ENCODE peak calls at places on chromosomes 4 and X, in five cellular contexts. V, L, X, I and O are unnamed samples.

GRCh38 chr4:2413821-2414610 is 4.4 kb downstream of the ZFYVE28 start:
- DNase-seq in V (no peak), L (no peak), X (peak), I (no peak), O (no peak)

GRCh38 chr4:13844740-13845139 is 217.2 kb upstream of the BOD1L1 start:
- DNase-seq in V (no peak), L (peak), X (no peak), I (no peak), O (no peak)

GRCh38 chr4:46124773-46125172 is 919 bp upstream of the GABRG1 start:
- DNase-seq in V (no peak), L (no peak), X (peak), I (no peak), O (peak)

GRCh38 chr4:148058160-148058859 is 326.4 kb downstream of the ARHGAP10 start:
- DNase-seq in V (no peak), L (no peak), X (no peak), I (no peak), O (no peak)

GRCh38 chr4:88573286-88573994 is 18.8 kb upstream of the HERC3 start:
- DNase-seq in V (no peak), L (no peak), X (no peak), I (no peak), O (no peak)

GRCh38 chr4:118729287-118730286 is 44.4 kb downstream of the METTL14 start:
- DNase-seq in V (no peak), L (peak), X (no peak), I (no peak), O (peak)

GRCh38 chrX:10492250-10492649 is 128.1 kb downstream of the MID1 start:
- DNase-seq in V (no peak), L (no peak), X (no peak), I (no peak), O (no peak)

GRCh38 chr4:76714226-76714625 is 183.7 kb downstream of the SOWAHB start:
- DNase-seq in V (no peak), L (no peak), X (no peak), I (no peak), O (no peak)

GRCh38 chr4:72591547-72591946 is 22.5 kb upstream of the ADAMTS3 start:
- DNase-seq in V (no peak), L (no peak), X (no peak), I (no peak), O (no peak)

GRCh38 chr4:17636696-17637351 is 22.4 kb downstream of the MED28 start:
- DNase-seq in V (no peak), L (peak), X (peak), I (no peak), O (peak)

GRCh38 chrX:130173190-130173895 is 1.6 kb downstream of the RAB33A start:
- DNase-seq in V (no peak), L (peak), X (no peak), I (no peak), O (no peak)

GRCh38 chr4:5222951-5223350 is 171.7 kb downstream of the STK32B start:
- DNase-seq in V (no peak), L (no peak), X (no peak), I (no peak), O (no peak)

GRCh38 chrX:28170713-28171112 is 189.5 kb upstream of the DCAF8L1 start:
- DNase-seq in V (no peak), L (no peak), X (no peak), I (no peak), O (no peak)

GRCh38 chrX:12991575-12991974 is 16.7 kb downstream of the TMSB4X start:
- DNase-seq in V (no peak), L (no peak), X (no peak), I (no peak), O (no peak)

GRCh38 chr4:147942729-147943128 is 210.8 kb downstream of the ARHGAP10 start:
- DNase-seq in V (no peak), L (peak), X (peak), I (no peak), O (no peak)

GRCh38 chr4:116796022-116796421 is 289.4 kb downstream of the TRAM1L1 start:
- DNase-seq in V (no peak), L (no peak), X (peak), I (no peak), O (no peak)

GRCh38 chrX:97119474-97120109 is 235.9 kb downstream of the RPA4 start:
- DNase-seq in V (no peak), L (no peak), X (no peak), I (no peak), O (no peak)

GRCh38 chr4:48949086-48949485 is 37.0 kb upstream of the CWH43 start:
- DNase-seq in V (no peak), L (no peak), X (no peak), I (no peak), O (no peak)

GRCh38 chr4:2289955-2290333 is 28.0 kb upstream of the MXD4 start:
- DNase-seq in V (no peak), L (no peak), X (no peak), I (no peak), O (no peak)

GRCh38 chrX:69546417-69546816 is 42.3 kb downstream of the NALF2 start:
- DNase-seq in V (no peak), L (no peak), X (no peak), I (no peak), O (no peak)

GRCh38 chrX:34884693-34885277 is 57.8 kb upstream of the FAM47B start:
- DNase-seq in V (peak), L (peak), X (no peak), I (peak), O (peak)

GRCh38 chrX:22338740-22339139 is 66.0 kb downstream of the CBLL2 start:
- DNase-seq in V (no peak), L (peak), X (no peak), I (no peak), O (no peak)

GRCh38 chrX:104105863-104106262 is 6.5 kb upstream of the ZCCHC18 start:
- DNase-seq in V (no peak), L (no peak), X (no peak), I (no peak), O (no peak)

GRCh38 chrX:110000000-110000399 is 2.9 kb upstream of the TMEM164 start:
- DNase-seq in V (no peak), L (no peak), X (no peak), I (no peak), O (no peak)

GRCh38 chr4:113146876-113147358 is 97.5 kb downstream of the ANK2 start:
- DNase-seq in V (no peak), L (peak), X (no peak), I (no peak), O (no peak)

GRCh38 chrX:25015486-25016360 is at the start of gene ARX:
- DNase-seq in V (no peak), L (peak), X (peak), I (no peak), O (peak)

GRCh38 chr4:32462944-32463343 is 1742.8 kb downstream of the PCDH7 start:
- DNase-seq in V (no peak), L (peak), X (peak), I (no peak), O (no peak)

GRCh38 chrX:38351346-38351745 is 1.1 kb upstream of the OTC start:
- DNase-seq in V (no peak), L (no peak), X (no peak), I (no peak), O (no peak)

GRCh38 chr4:185210102-185210981 is 944 bp downstream of the SNX25 start:
- DNase-seq in V (no peak), L (peak), X (peak), I (no peak), O (no peak)

GRCh38 chr4:52106142-52106541 is 55.0 kb downstream of the SPATA18 start:
- DNase-seq in V (no peak), L (no peak), X (no peak), I (no peak), O (no peak)

GRCh38 chr4:145709336-145709735 is 29.4 kb downstream of the C4orf51 start:
- DNase-seq in V (no peak), L (no peak), X (no peak), I (no peak), O (no peak)

GRCh38 chr4:111326450-111326849 is 703.6 kb upstream of the PITX2 start:
- DNase-seq in V (no peak), L (no peak), X (no peak), I (no peak), O (no peak)

GRCh38 chr4:156803056-156803455 is 168.5 kb downstream of the PDGFC start:
- DNase-seq in V (no peak), L (peak), X (no peak), I (no peak), O (no peak)

GRCh38 chr4:168815373-168816345 is 194.4 kb downstream of the CBR4 start:
- DNase-seq in V (no peak), L (peak), X (peak), I (peak), O (peak)
- H3K4me3 ChIP-seq in V (no peak), L (no peak), X (no peak), I (no peak), O (no peak)

GRCh38 chrX:111165902-111166301 is 69.9 kb downstream of the PAK3 start:
- DNase-seq in V (no peak), L (no peak), X (no peak), I (no peak), O (no peak)
- TF ChIP-seq CTCF in V (no peak), L (no peak), X (no peak), I (no peak), O (no peak)

DNA sequence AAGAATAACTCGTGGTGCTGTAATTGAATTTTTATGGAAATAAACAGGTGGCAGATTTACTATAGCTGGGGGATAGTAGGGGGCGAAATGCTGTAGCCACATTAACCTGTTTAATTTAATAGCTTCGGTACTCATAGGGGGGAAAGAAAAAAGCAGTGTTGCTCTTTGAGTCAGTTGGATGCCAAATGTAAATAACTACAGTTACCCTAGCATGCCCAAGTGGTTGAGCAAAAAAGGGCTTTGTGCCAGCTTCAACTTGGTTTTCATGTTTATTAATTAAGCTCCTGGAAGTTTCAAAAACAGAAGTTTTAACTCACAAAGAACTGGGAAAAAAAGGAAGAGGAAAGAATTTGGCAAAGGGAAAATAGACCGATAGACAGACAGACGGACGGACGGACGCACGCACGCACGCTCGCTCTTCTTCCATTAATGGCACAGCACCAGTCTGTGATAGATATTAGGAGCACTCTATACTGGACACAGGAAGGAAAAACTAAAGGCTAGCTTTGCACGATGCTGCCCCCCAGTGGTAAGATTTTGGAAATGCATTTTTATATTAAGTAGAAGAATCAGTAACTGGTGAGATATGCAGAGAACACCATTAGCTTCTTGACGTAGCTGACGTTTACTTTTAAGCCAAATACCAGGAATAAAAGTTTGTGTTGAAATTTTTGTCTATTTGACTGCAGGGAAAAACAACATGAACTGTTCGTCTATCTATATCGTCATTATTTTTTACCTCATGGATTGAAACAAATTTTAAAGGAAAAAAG is 151.8 kb downstream of the SLC7A11 start:
- DNase-seq in V (peak), L (peak), X (peak), I (peak), O (peak)
- H3K4me3 ChIP-seq in V (peak), L (peak), X (no peak), I (no peak), O (peak)

GRCh38 chr4:97645437-97645836 is 497.8 kb downstream of the STPG2 start:
- DNase-seq in V (no peak), L (no peak), X (no peak), I (no peak), O (no peak)
- TF ChIP-seq CTCF in V (no peak), L (no peak), X (no peak), I (no peak), O (no peak)

DNA sequence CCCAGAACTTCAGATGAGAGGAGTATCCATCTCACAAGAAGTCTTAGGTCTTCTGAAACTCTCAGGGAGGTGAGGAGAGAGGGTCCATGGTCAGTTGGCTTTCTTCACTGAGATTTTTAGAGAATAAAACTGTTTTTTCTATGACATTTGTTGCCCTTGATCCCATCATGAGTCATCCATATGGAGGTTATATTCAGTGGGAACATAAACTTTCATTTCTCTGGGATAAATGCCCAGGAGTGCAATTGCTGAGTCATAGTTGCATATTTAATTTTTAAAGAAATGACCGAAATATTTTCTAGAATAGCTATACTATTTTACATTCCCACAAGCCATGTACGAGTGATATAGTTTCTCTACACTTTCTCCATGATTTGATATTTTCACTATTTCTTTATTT is 67.1 kb downstream of the JADE3 start:
- DNase-seq in V (no peak), L (peak), X (no peak), I (no peak), O (peak)
- H3K4me3 ChIP-seq in V (no peak), L (no peak), X (no peak), I (no peak), O (no peak)

DNA sequence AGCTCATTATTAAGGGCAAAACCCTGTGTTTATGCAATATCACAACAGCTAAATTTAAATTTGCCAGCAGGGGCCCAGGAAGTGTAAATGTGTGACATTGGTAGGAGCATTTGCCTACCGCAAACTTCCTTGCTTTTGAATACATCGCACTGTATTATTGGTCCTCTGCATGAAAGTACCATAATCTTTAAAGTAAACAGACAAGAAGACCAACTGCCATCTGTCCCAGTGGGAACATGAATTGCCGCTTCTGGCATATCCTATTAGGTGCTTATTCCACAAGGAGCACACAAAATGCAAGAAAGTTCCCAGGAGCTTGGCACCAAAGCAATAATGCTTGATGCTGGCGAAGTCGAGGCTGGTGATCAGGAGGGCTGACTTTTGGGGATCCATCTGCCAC is 51.3 kb downstream of the SOD3 start:
- DNase-seq in V (no peak), L (no peak), X (no peak), I (no peak), O (no peak)
- TF ChIP-seq CTCF in V (no peak), L (no peak), X (no peak), I (no peak), O (no peak)

GRCh38 chr4:86031927-86032326 is 327.9 kb downstream of the MAPK10 start:
- DNase-seq in V (no peak), L (no peak), X (no peak), I (no peak), O (no peak)
- H3K4me3 ChIP-seq in V (no peak), L (no peak), X (no peak), I (no peak), O (no peak)

DNA sequence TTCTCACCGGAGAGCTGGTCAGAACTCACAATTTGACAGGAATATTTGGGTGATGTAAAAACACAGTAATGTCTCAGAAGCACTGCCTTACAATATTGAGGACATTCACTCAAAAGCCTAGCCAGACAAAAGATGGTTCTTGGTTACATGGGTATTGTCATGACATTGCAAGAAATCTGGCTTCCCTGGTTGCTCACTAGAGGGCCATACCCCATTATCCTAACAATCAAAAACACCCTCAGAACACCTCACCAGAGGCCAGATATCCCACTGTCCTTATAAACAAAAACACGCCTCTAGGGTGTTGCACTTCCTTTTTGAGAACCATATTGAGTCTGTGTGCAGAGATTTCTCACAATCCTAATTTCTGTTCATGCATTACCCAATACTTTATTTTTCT is 1029.1 kb upstream of the AGA start:
- DNase-seq in V (no peak), L (no peak), X (no peak), I (no peak), O (no peak)
- TF ChIP-seq CTCF in V (no peak), L (no peak), X (no peak), I (no peak), O (no peak)

GRCh38 chr4:15836362-15836761 is 58.2 kb downstream of the CD38 start:
- DNase-seq in V (peak), L (no peak), X (no peak), I (no peak), O (no peak)
- H3K4me3 ChIP-seq in V (no peak), L (no peak), X (no peak), I (no peak), O (no peak)